ENCODE peak calls at places on chromosomes 13 and 19, in seven cellular contexts. Z is hepatocyte, U is GM23338, H is HCT116, G is neural progenitor cell, Y is SK-N-SH, T is GM23248. N is an unnamed sample.

GRCh38 chr13:77310579-77311279 is 16.2 kb downstream of the MYCBP2 start:
- DNase-seq in Z (peak; percentile 6), U (no peak), H (no peak), G (no peak), Y (no peak), T (peak; percentile 50), N (no peak)

GRCh38 chr19:13163609-13164364 is 13.6 kb downstream of the IER2 start:
- DNase-seq in Z (peak; percentile 93), U (peak; percentile 90), H (no peak), G (peak; percentile 94), Y (peak; percentile 94), T (peak; percentile 95), N (no peak)

GRCh38 chr13:112943309-112944125 is 25.5 kb upstream of the MCF2L start:
- DNase-seq in Z (peak; percentile 77), U (peak; percentile 72), H (no peak), G (peak; percentile 85), Y (peak; percentile 82), T (peak; percentile 52), N (no peak)

GRCh38 chr13:103022328-103022727 is 43.9 kb downstream of the SLC10A2 start:
- DNase-seq in Z (no peak), U (no peak), H (no peak), G (no peak), Y (no peak), T (no peak), N (no peak)

GRCh38 chr13:32314968-32315254 is 252 bp downstream of the ZAR1L start:
- DNase-seq in Z (peak; percentile 66), U (peak; percentile 85), H (peak; percentile 43), G (peak; percentile 55), Y (peak; percentile 60), T (peak; percentile 81), N (peak; percentile 6)

GRCh38 chr13:83876546-83876945 is 5.7 kb downstream of the SLITRK1 start:
- DNase-seq in Z (no peak), U (no peak), H (no peak), G (no peak), Y (no peak), T (no peak), N (no peak)

GRCh38 chr19:35125746-35126623 is 8.9 kb downstream of the LGI4 start:
- DNase-seq in Z (no peak), U (no peak), H (no peak), G (no peak), Y (no peak), T (no peak), N (no peak)

GRCh38 chr19:1651061-1651547 is 1.3 kb downstream of the TCF3 start:
- DNase-seq in Z (peak; percentile 58), U (peak; percentile 79), H (no peak), G (peak; percentile 76), Y (peak; percentile 73), T (peak; percentile 52), N (peak; percentile 94)

GRCh38 chr13:46975173-46975572 is 78.3 kb upstream of the HTR2A start:
- DNase-seq in Z (no peak), U (no peak), H (no peak), G (no peak), Y (no peak), T (no peak), N (no peak)

GRCh38 chr13:35995136-35995535 is 136.0 kb downstream of the DCLK1 start:
- DNase-seq in Z (no peak), U (no peak), H (no peak), G (no peak), Y (no peak), T (peak; percentile 57), N (no peak)

GRCh38 chr13:23806874-23807522 is 82.2 kb downstream of the MIPEP start:
- DNase-seq in Z (no peak), U (no peak), H (no peak), G (no peak), Y (no peak), T (no peak), N (no peak)

GRCh38 chr13:50387124-50387581 is 371.9 kb downstream of the KCNRG start:
- DNase-seq in Z (peak; percentile 69), U (peak; percentile 72), H (no peak), G (peak; percentile 75), Y (peak; percentile 37), T (peak; percentile 47), N (peak; percentile 75)

GRCh38 chr13:23731709-23732108 is 157.5 kb downstream of the MIPEP start:
- DNase-seq in Z (no peak), U (no peak), H (no peak), G (no peak), Y (no peak), T (peak; percentile 10), N (no peak)

GRCh38 chr13:96075953-96076543 is 13.9 kb upstream of the HS6ST3 start:
- DNase-seq in Z (peak; percentile 12), U (peak; percentile 57), H (no peak), G (no peak), Y (peak; percentile 28), T (peak; percentile 50), N (peak; percentile 56)

GRCh38 chr19:32324631-32325215 is 20.7 kb upstream of the ZNF507 start:
- DNase-seq in Z (no peak), U (no peak), H (no peak), G (no peak), Y (no peak), T (peak; percentile 24), N (peak; percentile 45)

GRCh38 chr13:50677687-50678463 is 165.6 kb downstream of the DLEU7 start:
- DNase-seq in Z (no peak), U (no peak), H (no peak), G (no peak), Y (no peak), T (peak; percentile 80), N (no peak)

GRCh38 chr13:23159587-23160240 is 21.1 kb upstream of the SGCG start:
- DNase-seq in Z (peak; percentile 58), U (peak; percentile 69), H (no peak), G (peak; percentile 57), Y (peak; percentile 30), T (peak; percentile 29), N (no peak)

GRCh38 chr13:108508263-108508662 is 121.1 kb upstream of the MYO16 start:
- DNase-seq in Z (peak; percentile 43), U (peak; percentile 79), H (peak; percentile 16), G (peak; percentile 77), Y (peak; percentile 39), T (peak; percentile 15), N (no peak)

GRCh38 chr13:79810671-79811070 is 329.7 kb downstream of the NDFIP2 start:
- DNase-seq in Z (no peak), U (peak; percentile 72), H (no peak), G (peak; percentile 29), Y (no peak), T (peak; percentile 48), N (no peak)

GRCh38 chr19:53531457-53531856 is 6.5 kb upstream of the ZNF331 start:
- DNase-seq in Z (no peak), U (no peak), H (no peak), G (no peak), Y (no peak), T (no peak), N (no peak)

DNA sequence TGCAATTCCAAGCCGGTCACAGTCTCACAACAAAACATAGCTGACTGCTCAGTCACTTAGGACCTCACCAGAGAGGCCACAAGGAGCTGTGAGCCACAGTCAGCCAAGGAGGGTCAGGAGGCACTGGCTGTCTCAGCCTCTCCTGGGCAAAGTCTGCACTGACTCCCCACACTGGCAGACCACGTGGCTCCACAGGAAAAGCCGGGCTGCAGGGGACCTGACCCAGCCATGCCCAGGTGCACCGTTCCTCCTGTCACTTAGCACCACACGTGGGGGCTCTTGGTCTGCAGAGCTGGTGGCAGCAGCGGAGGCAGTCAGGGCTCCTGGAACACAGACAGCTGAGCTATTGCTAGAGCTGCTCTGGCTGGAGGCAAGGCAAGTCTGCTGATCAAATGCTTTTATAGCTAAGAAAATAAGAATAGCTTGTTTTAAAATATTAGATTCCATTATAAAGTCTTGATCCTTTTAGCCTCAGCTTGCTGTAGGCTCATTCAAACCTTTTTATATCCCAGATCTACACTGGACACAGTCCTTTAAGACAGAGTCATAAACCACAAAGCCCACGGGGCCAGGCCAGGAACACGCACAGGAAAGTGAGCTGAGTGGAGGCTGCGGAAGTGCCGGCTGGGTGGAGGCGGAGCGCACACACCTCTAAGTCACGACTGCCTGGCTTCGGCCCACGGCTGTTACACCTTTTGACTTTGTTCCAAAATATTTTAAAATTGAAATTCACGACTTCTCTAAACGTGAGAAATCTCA is 744.1 kb downstream of the UQCRFS1 start:
- DNase-seq in Z (peak; percentile 79), U (peak; percentile 17), H (no peak), G (peak; percentile 48), Y (no peak), T (peak; percentile 89), N (peak; percentile 95)
- TF ChIP-seq EZH2phosphoT487 in Z (no peak), U (no peak), H (no peak), G (no peak), Y (no peak), T (no peak), N (no peak)

GRCh38 chr13:109668433-109669233 is 117.8 kb downstream of the IRS2 start:
- DNase-seq in Z (no peak), U (no peak), H (no peak), G (no peak), Y (peak; percentile 66), T (no peak), N (no peak)

GRCh38 chr13:109667754-109668360 is 118.5 kb downstream of the IRS2 start:
- DNase-seq in Z (no peak), U (no peak), H (no peak), G (peak; percentile 69), Y (peak; percentile 66), T (no peak), N (no peak)

GRCh38 chr13:109665211-109665610 is 121.2 kb downstream of the IRS2 start:
- DNase-seq in Z (no peak), U (no peak), H (no peak), G (no peak), Y (peak; percentile 33), T (no peak), N (no peak)

GRCh38 chr13:109666656-109667448 is 119.5 kb downstream of the IRS2 start:
- DNase-seq in Z (no peak), U (no peak), H (no peak), G (no peak), Y (peak; percentile 53), T (peak; percentile 16), N (no peak)

GRCh38 chr13:109665781-109666249 is 120.6 kb downstream of the IRS2 start:
- DNase-seq in Z (no peak), U (no peak), H (no peak), G (no peak), Y (no peak), T (no peak), N (no peak)
- TF ChIP-seq EZH2phosphoT487 in Z (no peak), U (no peak), H (no peak), G (no peak), Y (no peak), T (no peak), N (no peak)

DNA sequence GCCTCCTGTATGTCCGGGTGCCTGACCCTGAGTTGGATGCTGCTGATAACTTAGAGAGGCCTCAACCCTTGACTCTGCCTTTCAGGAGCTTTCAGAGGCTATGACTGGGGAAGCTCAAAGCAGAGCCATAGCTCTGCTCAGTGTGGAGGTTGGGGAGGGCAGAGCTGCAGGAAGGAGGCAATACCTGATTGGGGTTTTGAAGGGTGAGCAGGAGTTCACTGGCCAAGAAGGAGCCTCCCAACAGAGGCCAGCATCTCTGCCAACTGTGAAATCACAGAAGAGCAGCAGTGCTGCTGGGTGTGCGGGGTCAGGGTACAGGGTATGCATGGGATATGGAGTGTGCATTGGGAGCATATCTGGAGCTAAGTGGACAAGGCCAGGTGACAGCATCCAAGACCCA is 21.6 kb downstream of the TMEM38A start:
- DNase-seq in Z (no peak), U (no peak), H (no peak), G (no peak), Y (no peak), T (no peak), N (no peak)
- TF ChIP-seq EZH2phosphoT487 in Z (no peak), U (no peak), H (no peak), G (no peak), Y (no peak), T (no peak), N (no peak)

GRCh38 chr13:90713436-90714133 is 633.9 kb upstream of the MIR17HG start:
- DNase-seq in Z (no peak), U (no peak), H (no peak), G (no peak), Y (peak; percentile 17), T (no peak), N (no peak)
- TF ChIP-seq EZH2phosphoT487 in Z (no peak), U (no peak), H (no peak), G (no peak), Y (no peak), T (no peak), N (no peak)

N was measured in MM.1S.